ENCODE peak calls at places on chromosomes 4 and X, in five cellular contexts. I is HCT116, Z is GM23338, Y is fibroblast of lung, V is endothelial cell of umbilical vein. B is an unnamed sample.

GRCh38 chr4:32864713-32865351 is 2144.7 kb downstream of the PCDH7 start:
- DNase-seq in I (no peak), Z (no peak), Y (no peak), V (no peak), B (no peak)

GRCh38 chr4:108561086-108561485 is 59.3 kb upstream of the RPL34 start:
- DNase-seq in I (no peak), Z (no peak), Y (no peak), V (no peak), B (no peak)

GRCh38 chrX:45711231-45711630 is 510.6 kb upstream of the DIPK2B start:
- DNase-seq in I (no peak), Z (no peak), Y (no peak), V (peak), B (no peak)

GRCh38 chr4:187175197-187175596 is 451.5 kb upstream of the FAT1 start:
- DNase-seq in I (no peak), Z (no peak), Y (no peak), V (no peak), B (no peak)

GRCh38 chrX:68175569-68175968 is 257.7 kb downstream of the OPHN1 start:
- DNase-seq in I (no peak), Z (no peak), Y (peak), V (no peak), B (no peak)

GRCh38 chrX:131763674-131764073 is 219.8 kb downstream of the OR13H1 start:
- DNase-seq in I (no peak), Z (no peak), Y (no peak), V (no peak), B (peak)

GRCh38 chr4:152605641-152606304 is 69.9 kb upstream of the FBXW7 start:
- DNase-seq in I (no peak), Z (no peak), Y (peak), V (peak), B (no peak)

GRCh38 chr4:40848251-40848650 is 98.5 kb downstream of the NSUN7 start:
- DNase-seq in I (no peak), Z (peak), Y (no peak), V (no peak), B (no peak)

GRCh38 chr4:118997601-118998000 is 108.9 kb downstream of the SYNPO2 start:
- DNase-seq in I (no peak), Z (no peak), Y (no peak), V (no peak), B (no peak)

GRCh38 chrX:72041901-72042859 is 89.5 kb downstream of the RTL5 start:
- DNase-seq in I (no peak), Z (no peak), Y (peak), V (no peak), B (no peak)

GRCh38 chr4:138182838-138183426 is 59.2 kb downstream of the SLC7A11 start:
- DNase-seq in I (peak), Z (peak), Y (peak), V (peak), B (peak)

GRCh38 chr4:103097112-103097511 is 2.5 kb downstream of the BDH2 start:
- DNase-seq in I (no peak), Z (no peak), Y (no peak), V (no peak), B (no peak)
- TF ChIP-seq EZH2 in I (no peak), Z (no peak), Y (no peak), V (no peak), B (no peak)

GRCh38 chr4:4865705-4866123 is 6.2 kb downstream of the MSX1 start:
- DNase-seq in I (no peak), Z (peak), Y (no peak), V (no peak), B (no peak)

GRCh38 chr4:4867745-4868505 is 8.5 kb downstream of the MSX1 start:
- DNase-seq in I (no peak), Z (no peak), Y (no peak), V (no peak), B (no peak)

GRCh38 chr4:4866124-4866832 is 6.8 kb downstream of the MSX1 start:
- DNase-seq in I (no peak), Z (peak), Y (no peak), V (no peak), B (no peak)

GRCh38 chr4:4868506-4869379 is 9.3 kb downstream of the MSX1 start:
- DNase-seq in I (no peak), Z (no peak), Y (no peak), V (no peak), B (no peak)

DNA sequence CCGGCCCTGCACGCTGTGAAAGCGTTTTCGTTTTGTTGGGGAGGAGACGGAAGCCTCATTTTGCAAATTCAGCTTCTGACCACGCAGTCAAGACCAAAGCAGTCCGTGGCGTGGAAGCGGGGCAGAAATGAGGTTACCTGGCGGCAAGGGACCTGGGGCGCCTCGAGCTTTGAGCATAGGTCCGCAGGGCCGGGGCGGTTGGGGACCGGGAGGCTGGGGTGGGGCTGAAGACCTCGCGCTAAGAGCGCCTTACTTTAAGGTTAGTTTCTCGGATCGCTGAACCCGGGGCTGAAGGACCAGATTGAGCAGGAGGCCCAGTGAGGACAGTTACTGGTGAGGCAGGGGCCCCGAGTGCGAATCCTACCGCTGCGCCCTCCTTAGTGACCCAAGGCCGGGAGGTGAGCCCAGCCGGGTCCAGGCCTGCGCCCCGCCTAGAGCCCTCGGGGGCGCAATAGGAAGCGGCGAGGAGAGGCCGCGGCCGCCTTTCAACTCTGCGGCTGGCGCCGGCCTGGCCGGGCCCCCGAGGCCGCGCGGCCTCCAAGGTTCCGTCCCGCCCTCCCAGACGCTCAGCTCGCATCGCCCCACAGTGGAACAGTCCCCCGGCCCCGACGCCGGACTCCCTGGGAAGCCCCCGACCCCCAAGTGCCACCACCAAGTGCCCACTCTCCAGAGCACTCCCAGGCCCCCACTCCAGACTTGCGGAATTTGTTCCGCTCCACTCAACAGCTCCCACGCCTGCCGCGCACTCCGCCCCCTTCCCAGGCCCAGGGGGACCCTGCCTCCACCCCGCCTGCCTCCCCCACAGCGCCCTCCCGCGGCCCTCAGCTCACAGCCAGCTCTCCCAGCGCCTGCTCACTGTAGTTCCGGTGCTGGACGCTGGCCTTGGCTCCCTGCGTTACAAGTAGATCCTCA is 7.6 kb downstream of the MSX1 start:
- DNase-seq in I (no peak), Z (peak), Y (no peak), V (no peak), B (no peak)
- TF ChIP-seq EZH2 in I (no peak), Z (peak), Y (peak), V (no peak), B (no peak)

GRCh38 chr4:8859550-8860095 is 12.0 kb downstream of the HMX1 start:
- DNase-seq in I (no peak), Z (peak), Y (no peak), V (no peak), B (no peak)

GRCh38 chr4:8861576-8862279 is 9.9 kb downstream of the HMX1 start:
- DNase-seq in I (no peak), Z (peak), Y (no peak), V (no peak), B (no peak)

GRCh38 chr4:8860892-8861575 is 10.6 kb downstream of the HMX1 start:
- DNase-seq in I (no peak), Z (peak), Y (no peak), V (no peak), B (no peak)

GRCh38 chr4:8858925-8859210 is 12.8 kb downstream of the HMX1 start:
- DNase-seq in I (no peak), Z (no peak), Y (no peak), V (no peak), B (no peak)

GRCh38 chr4:8860096-8860891 is 11.3 kb downstream of the HMX1 start:
- DNase-seq in I (no peak), Z (peak), Y (no peak), V (no peak), B (no peak)
- TF ChIP-seq EZH2 in I (no peak), Z (peak), Y (peak), V (peak), B (no peak)

GRCh38 chrX:25005034-25005381 is 10.8 kb downstream of the ARX start:
- DNase-seq in I (no peak), Z (peak), Y (no peak), V (no peak), B (no peak)

GRCh38 chrX:25003066-25003849 is 12.5 kb downstream of the ARX start:
- DNase-seq in I (no peak), Z (peak), Y (no peak), V (no peak), B (no peak)

GRCh38 chrX:25004040-25004439 is 11.7 kb downstream of the ARX start:
- DNase-seq in I (no peak), Z (no peak), Y (no peak), V (no peak), B (no peak)

GRCh38 chrX:25005382-25006185 is 10.2 kb downstream of the ARX start:
- DNase-seq in I (no peak), Z (no peak), Y (no peak), V (no peak), B (no peak)

DNA sequence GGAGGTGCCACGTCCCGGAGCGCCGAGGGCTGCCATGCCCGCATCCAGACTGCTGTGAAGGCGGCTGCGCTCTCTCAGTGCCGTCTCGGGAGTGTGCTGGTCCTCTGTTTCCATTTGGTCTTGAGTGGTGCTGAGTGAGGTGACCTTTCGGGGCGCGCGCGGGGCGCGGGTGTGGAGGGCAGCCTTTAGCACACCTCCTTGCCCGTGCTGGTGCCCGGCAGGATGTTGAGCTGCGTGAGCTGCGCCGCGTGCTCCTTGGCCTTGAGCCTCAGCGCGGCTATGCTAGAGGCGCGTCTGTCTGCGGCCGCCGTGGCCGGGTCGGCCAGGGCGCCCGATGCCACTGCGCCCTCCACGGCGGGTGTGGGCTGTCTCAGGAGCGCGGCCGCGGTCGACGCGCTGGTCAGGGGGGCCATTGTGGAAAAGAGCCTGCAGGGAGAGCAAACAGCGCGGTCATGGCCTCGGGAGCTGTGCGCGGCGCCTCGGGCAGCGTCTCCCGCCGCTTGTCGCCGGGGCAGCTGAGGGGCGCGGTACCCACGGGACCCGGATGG is 11.2 kb downstream of the ARX start:
- DNase-seq in I (no peak), Z (no peak), Y (no peak), V (no peak), B (no peak)
- TF ChIP-seq EZH2 in I (no peak), Z (no peak), Y (peak), V (peak), B (no peak)

GRCh38 chr4:158282252-158282651 is 72.0 kb downstream of the TMEM144 start:
- DNase-seq in I (peak), Z (no peak), Y (peak), V (no peak), B (no peak)

GRCh38 chr4:158285429-158286216 is 75.3 kb downstream of the TMEM144 start:
- DNase-seq in I (no peak), Z (no peak), Y (no peak), V (no peak), B (no peak)

GRCh38 chr4:158277558-158277957 is 67.3 kb downstream of the TMEM144 start:
- DNase-seq in I (no peak), Z (no peak), Y (no peak), V (no peak), B (no peak)

GRCh38 chr4:158280856-158281255 is 70.6 kb downstream of the TMEM144 start:
- DNase-seq in I (no peak), Z (no peak), Y (no peak), V (no peak), B (no peak)
- TF ChIP-seq EZH2 in I (no peak), Z (no peak), Y (no peak), V (no peak), B (no peak)

GRCh38 chr4:183402771-183403170 is 41.7 kb upstream of the CDKN2AIP start:
- DNase-seq in I (no peak), Z (no peak), Y (no peak), V (no peak), B (no peak)

GRCh38 chr4:183401473-183401872 is 43.0 kb upstream of the CDKN2AIP start:
- DNase-seq in I (no peak), Z (no peak), Y (no peak), V (no peak), B (no peak)

GRCh38 chr4:183403486-183403885 is 41.0 kb upstream of the CDKN2AIP start:
- DNase-seq in I (no peak), Z (no peak), Y (no peak), V (no peak), B (no peak)

GRCh38 chr4:183405371-183405770 is 39.1 kb upstream of the CDKN2AIP start:
- DNase-seq in I (no peak), Z (no peak), Y (no peak), V (no peak), B (no peak)

DNA sequence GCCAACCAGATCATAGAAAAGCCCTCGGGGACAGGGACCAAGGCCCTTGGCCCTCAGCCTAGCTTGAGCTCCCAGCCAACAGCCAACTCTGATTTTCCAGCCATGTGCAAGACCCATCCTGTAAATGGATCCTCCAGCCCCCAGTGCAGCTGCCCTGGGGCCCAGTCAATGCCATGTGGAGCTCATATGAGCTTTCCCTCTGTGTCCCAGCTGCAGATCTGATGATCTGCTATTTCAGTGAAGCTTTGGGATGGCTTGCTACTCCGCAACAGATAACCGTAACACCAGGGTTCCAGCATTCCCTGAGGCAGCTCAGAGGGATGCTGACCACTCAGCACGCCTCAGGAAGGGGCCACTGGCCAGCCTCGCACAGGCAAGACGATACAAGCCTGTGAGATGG is 40.4 kb upstream of the CDKN2AIP start:
- DNase-seq in I (no peak), Z (no peak), Y (no peak), V (no peak), B (no peak)
- TF ChIP-seq EZH2 in I (no peak), Z (no peak), Y (no peak), V (no peak), B (no peak)

DNA sequence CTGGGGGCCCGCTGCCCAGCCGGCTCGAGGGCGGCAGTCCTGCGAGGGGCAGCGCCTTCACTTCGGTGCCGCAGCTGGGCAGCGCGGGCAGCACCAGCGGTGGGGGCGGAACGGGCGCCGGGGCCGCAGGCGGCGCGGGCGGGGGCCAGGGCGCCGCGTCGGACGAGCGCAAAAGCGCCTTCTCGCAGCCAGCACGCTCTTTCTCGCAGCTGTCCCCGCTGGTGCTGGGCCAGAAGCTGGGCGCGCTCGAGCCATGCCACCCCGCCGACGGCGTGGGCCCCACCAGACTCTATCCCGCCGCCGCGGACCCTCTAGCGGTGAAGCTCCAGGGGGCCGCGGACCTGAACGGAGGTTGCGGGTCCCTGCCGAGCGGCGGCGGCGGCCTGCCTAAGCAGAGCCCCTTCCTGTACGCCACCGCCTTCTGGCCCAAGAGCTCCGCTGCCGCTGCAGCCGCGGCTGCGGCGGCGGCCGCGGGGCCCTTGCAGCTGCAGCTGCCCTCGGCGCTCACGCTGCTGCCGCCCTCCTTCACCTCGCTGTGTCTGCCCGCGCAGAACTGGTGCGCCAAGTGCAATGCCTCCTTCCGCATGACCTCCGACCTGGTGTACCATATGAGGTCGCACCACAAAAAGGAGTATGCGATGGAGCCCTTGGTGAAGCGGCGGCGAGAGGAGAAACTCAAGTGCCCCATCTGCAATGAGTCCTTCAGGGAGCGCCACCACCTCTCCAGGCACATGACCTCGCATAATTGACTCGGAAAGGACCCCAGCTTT is 5.7 kb downstream of the PRDM8 start:
- DNase-seq in I (no peak), Z (peak), Y (no peak), V (peak), B (peak)
- TF ChIP-seq EZH2 in I (no peak), Z (peak), Y (no peak), V (peak), B (no peak)

DNA sequence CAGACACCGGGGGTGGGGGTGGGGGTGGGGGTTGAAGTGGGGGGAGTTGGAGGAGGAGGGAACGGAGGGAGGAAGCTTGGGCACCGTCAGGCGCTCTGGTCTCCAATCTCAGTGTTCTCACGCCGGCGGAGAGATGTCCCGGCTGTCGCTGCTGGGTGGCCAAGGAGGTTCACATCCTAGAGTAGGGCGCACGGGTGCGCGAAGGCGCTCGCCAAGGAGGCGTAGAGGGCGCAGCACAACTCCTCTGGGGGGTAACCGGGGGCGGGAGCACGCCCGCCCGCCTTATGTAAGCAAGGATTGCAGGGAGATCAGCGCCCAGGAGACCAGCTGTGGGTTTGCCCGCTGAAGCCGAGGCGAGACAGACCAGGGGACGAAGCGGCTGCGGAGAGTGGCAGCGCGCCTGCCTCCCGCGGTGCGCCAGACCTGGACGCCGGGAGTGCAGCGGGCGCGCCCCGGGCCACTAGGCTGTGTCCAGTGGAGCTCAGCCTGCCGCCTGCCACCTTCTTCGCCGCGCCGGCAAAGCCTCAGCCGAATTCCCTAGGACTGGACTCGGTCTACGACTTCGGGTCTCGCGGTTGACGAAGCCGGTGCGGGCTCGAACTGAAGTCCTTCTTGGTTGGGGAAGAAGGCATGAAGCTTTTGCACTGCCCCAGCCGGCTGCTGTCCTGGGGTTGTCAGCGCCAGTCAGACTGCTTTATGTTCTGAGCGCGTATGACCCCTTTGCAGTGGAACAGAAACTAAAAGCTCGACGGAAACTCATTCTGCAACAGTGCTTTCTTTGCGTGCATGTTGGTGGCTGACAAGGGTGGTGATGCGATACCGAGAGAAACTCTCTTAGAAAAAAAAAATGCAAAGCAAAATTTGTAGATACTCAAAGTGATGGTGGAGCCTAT is 719 bp upstream of the UNC5C start:
- DNase-seq in I (no peak), Z (peak), Y (peak), V (peak), B (no peak)
- TF ChIP-seq EZH2 in I (no peak), Z (peak), Y (no peak), V (peak), B (no peak)

DNA sequence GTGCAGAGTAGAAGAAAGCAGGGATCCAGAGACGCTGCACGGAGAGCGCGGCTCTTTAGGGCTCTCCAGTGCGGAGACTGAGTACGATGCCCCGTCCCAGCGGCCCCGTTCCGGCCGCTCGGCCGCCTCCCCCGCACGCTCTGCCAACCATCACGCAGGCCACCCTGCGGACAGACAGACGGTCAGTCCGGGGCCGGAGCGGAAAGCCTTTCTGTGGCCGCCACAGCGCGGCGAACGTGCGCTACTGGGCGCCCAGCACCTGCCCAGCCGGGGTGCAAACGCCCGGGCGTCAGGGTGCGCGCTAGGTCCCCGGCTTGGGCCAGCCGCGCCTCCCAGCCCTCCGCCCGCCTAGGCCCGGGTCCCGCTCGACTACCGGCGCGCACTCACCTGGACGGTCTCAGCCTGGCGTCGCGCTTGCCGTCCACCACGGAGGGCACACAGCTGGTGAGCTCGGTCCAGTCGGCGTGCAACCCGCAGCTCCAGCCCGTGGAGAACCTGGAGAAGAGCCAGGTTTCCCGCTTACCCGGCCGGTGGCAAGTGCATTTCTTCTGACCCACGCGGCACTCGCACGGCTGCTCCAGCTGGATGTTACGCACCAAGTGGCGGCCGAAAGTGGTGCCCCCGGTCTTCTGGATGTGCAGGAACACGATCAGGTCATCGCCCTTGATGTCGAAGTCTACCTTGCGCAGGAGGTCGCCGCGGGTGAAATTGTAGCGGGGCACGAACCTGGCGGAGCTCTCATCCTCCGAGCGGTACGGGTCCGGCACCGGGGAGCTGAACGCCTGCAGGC is 1.8 kb downstream of the HS6ST2 start:
- DNase-seq in I (no peak), Z (peak), Y (no peak), V (no peak), B (no peak)
- TF ChIP-seq EZH2 in I (no peak), Z (no peak), Y (no peak), V (peak), B (no peak)